ENCODE peak calls at places on chromosomes 6 and 20, in five cellular contexts. V, N, K, W and C are unnamed samples.
A peak's percentile ranks its signal among the peaks of the same experiment; 100 is the strongest.

GRCh38 chr6:135362124-135362523 is 135.4 kb downstream of the AHI1 start:
- DNase-seq in K (no peak), V (no peak), W (no peak), N (no peak), C (no peak)

GRCh38 chr6:52562915-52563314 is 13.9 kb downstream of the TRAM2 start:
- DNase-seq in K (peak; percentile 56), W (no peak), V (no peak), N (no peak), C (no peak)

GRCh38 chr6:168916576-168917207 is 337.0 kb downstream of the THBS2 start:
- DNase-seq in N (no peak), V (no peak), K (no peak), W (no peak), C (no peak)

GRCh38 chr6:154345811-154346210 is 10.8 kb downstream of the IPCEF1 start:
- DNase-seq in V (no peak), W (no peak), N (no peak), K (no peak), C (no peak)

GRCh38 chr6:35287671-35288396 is 9.8 kb upstream of the DEF6 start:
- DNase-seq in V (no peak), K (no peak), W (no peak), N (no peak), C (no peak)

GRCh38 chr6:158849899-158850806 is 31.0 kb upstream of the EZR start:
- DNase-seq in N (peak; percentile 87), K (peak; percentile 97), W (no peak), V (no peak), C (no peak)

GRCh38 chr20:35823147-35823546 is 51.3 kb downstream of the PHF20 start:
- DNase-seq in N (no peak), V (no peak), K (peak; percentile 8), W (no peak), C (no peak)

GRCh38 chr20:37624963-37625362 is 68.9 kb upstream of the CTNNBL1 start:
- DNase-seq in W (no peak), N (no peak), K (no peak), V (no peak), C (no peak)

GRCh38 chr6:34858681-34859080 is 29.2 kb downstream of the TAF11 start:
- DNase-seq in W (no peak), N (no peak), K (no peak), V (no peak), C (no peak)

GRCh38 chr20:64084209-64085152 is at the start of gene LKAAEAR1:
- DNase-seq in N (no peak), W (no peak), V (no peak), K (no peak), C (no peak)